ENCODE peak calls at places on chromosome 1, in nine cellular contexts. Y, G, P, D, I, C, U, Q and M are unnamed samples.

GRCh38 chr1:31571340-31572295 is 4.7 kb upstream of the TINAGL1 start:
- DNase-seq in Q (no peak), U (no peak), G (peak; percentile 98), Y (no peak), D (no peak), C (no peak), I (no peak), P (no peak), M (no peak)

GRCh38 chr1:169874229-169874628 is 19.5 kb downstream of the SCYL3 start:
- DNase-seq in Q (no peak), P (peak; percentile 47), C (no peak), Y (no peak), U (no peak), D (no peak), G (peak; percentile 24), I (no peak), M (no peak)

GRCh38 chr1:216034506-216034905 is 388.7 kb downstream of the USH2A start:
- DNase-seq in U (no peak), Q (no peak), P (peak; percentile 11), I (no peak), C (no peak), G (peak; percentile 25), D (no peak), Y (no peak), M (no peak)

GRCh38 chr1:80801691-80802090 is 999.0 kb upstream of the ADGRL2 start:
- DNase-seq in I (no peak), D (no peak), G (no peak), P (no peak), U (no peak), C (no peak), Y (no peak), Q (no peak), M (no peak)

GRCh38 chr1:98316286-98316685 is 345.2 kb upstream of the SNX7 start:
- DNase-seq in P (peak; percentile 46), I (no peak), G (peak; percentile 25), U (no peak), Y (no peak), D (no peak), Q (no peak), C (no peak), M (no peak)

GRCh38 chr1:86950712-86951111 is 36.3 kb downstream of the HS2ST1 start:
- DNase-seq in I (no peak), Y (no peak), D (no peak), C (no peak), U (no peak), G (no peak), P (no peak), Q (no peak), M (no peak)

GRCh38 chr1:70436617-70437236 is 25.7 kb downstream of the CTH start:
- DNase-seq in D (no peak), P (no peak), G (peak; percentile 10), U (no peak), Y (peak; percentile 46), Q (no peak), I (no peak), C (no peak), M (no peak)

GRCh38 chr1:211511947-211512346 is 20.0 kb upstream of the RD3 start:
- DNase-seq in C (no peak), Y (no peak), U (no peak), D (peak; percentile 58), Q (no peak), P (peak; percentile 88), I (no peak), G (no peak), M (no peak)

GRCh38 chr1:116880952-116881351 is 28.8 kb upstream of the PTGFRN start:
- DNase-seq in Q (peak; percentile 47), P (no peak), G (peak; percentile 49), Y (peak; percentile 48), D (no peak), C (no peak), I (no peak), U (peak; percentile 39), M (no peak)

GRCh38 chr1:231049121-231049979 is 9.3 kb upstream of the FAM89A start:
- DNase-seq in Q (no peak), I (no peak), C (no peak), G (peak; percentile 98), Y (no peak), D (no peak), U (no peak), P (no peak), M (no peak)

GRCh38 chr1:196997428-196997827 is 20.1 kb downstream of the CFHR5 start:
- DNase-seq in I (no peak), C (no peak), G (no peak), D (no peak), P (peak; percentile 20), U (no peak), Y (no peak), Q (no peak), M (no peak)

GRCh38 chr1:54564312-54565112 is 16.5 kb downstream of the ACOT11 start:
- DNase-seq in C (no peak), D (peak; percentile 45), G (peak; percentile 66), P (no peak), Q (no peak), Y (no peak), U (peak; percentile 82), I (no peak), M (no peak)

GRCh38 chr1:204678721-204679455 is 6.7 kb downstream of the LRRN2 start:
- DNase-seq in G (no peak), P (no peak), C (no peak), Y (no peak), U (no peak), I (no peak), Q (no peak), D (no peak), M (no peak)

GRCh38 chr1:201608635-201609395 is 69.9 kb downstream of the NAV1 start:
- DNase-seq in Y (no peak), G (no peak), I (no peak), P (no peak), C (no peak), D (no peak), Q (no peak), U (no peak), M (no peak)

GRCh38 chr1:159090566-159091546 is 14.3 kb upstream of the AIM2 start:
- DNase-seq in P (peak; percentile 70), Q (no peak), D (no peak), G (no peak), U (no peak), Y (no peak), I (no peak), C (no peak), M (no peak)

GRCh38 chr1:159088566-159089183 is 12.1 kb upstream of the AIM2 start:
- DNase-seq in U (no peak), P (no peak), Q (no peak), D (no peak), I (no peak), G (no peak), C (no peak), Y (no peak), M (no peak)

GRCh38 chr1:159089184-159089791 is 12.7 kb upstream of the AIM2 start:
- DNase-seq in U (no peak), P (no peak), G (no peak), Y (no peak), Q (no peak), C (peak; percentile 3), D (no peak), I (peak; percentile 15), M (no peak)

GRCh38 chr1:159092398-159092760 is 15.8 kb upstream of the AIM2 start:
- DNase-seq in Y (no peak), Q (no peak), U (no peak), C (no peak), D (no peak), G (no peak), P (no peak), I (no peak), M (no peak)

DNA sequence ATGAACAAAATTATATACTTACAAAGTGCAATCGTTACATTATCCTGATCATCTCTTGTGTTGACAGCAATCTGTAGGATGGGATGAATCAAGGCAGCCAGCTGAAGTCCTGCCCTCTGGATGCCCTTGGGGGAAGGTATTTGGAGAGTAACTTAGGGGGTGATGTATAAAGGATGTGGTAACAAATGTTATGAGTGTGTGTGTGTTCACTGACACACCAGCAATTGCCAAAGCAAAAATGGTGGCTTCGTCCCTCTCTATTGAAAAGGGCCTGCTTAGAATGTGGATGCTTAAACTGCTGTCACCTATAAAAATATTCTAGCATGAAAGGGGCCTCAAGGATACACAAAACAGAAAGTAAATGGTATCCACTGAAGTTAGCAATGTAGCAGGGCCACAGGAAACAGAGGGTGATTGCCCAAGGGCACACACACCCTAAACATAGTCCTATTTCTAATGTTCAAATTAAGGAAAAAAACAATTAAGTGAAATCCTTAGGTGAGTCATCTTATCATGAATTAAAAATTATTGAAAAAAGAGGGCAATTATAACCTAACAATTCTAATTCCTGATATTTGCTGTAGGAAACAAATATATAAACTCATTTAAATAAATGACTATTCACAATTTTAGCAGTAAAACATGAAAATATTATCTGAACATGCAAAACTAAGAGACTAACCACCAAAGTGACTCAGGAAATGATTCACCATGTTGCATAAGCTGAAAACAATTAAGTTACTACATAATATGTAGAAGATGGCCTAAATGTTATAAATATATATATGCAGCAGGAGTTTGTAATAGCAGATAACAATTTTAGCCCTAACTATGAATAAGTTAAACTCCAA is 15.2 kb upstream of the AIM2 start:
- DNase-seq in I (no peak), P (peak; percentile 79), C (no peak), G (peak; percentile 38), Q (no peak), D (no peak), Y (no peak), U (no peak), M (no peak)
- H3K27ac ChIP-seq in I (no peak overlapping the region), P (peak overlapping the region; percentile 89), C (no peak overlapping the region), G (no peak overlapping the region), Q (no peak overlapping the region), D (no peak overlapping the region), Y (no peak overlapping the region), U (no peak overlapping the region), M (no peak overlapping the region)

GRCh38 chr1:19644761-19645543 is 841 bp downstream of the NBL1 start:
- DNase-seq in G (peak; percentile 10), D (peak; percentile 36), C (no peak), U (no peak), I (peak; percentile 56), Y (no peak), P (no peak), Q (peak; percentile 55), M (no peak)
- H3K27ac ChIP-seq in G (no peak overlapping the region), D (peak overlapping the region; percentile 99), C (no peak overlapping the region), U (peak overlapping the region; percentile 47), I (peak overlapping the region; percentile 45), Y (peak overlapping the region; percentile 97), P (peak overlapping the region; percentile 80), Q (peak overlapping the region; percentile 97), M (peak overlapping the region; percentile 80)

DNA sequence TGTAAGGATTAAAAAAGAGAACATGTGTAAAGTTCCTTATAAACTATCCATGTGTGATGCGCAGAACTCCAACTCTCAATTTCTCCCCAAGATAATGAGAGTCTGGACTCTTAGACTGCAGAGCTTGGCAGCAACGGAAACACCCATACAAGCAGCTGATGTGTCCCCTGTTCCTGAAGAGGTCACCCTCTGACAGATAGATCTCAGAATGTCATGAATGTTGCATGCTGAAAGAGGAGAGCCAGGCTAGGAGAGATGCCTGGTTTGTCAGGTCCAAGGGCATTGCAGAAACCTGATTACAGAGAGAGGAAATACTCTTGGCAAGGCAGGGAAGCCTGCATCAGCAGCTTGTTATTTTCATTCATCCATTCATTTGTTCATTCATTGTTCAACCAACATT is 24.2 kb downstream of the MTARC1 start:
- DNase-seq in D (no peak), Y (no peak), C (no peak), P (no peak), I (no peak), U (no peak), G (no peak), Q (no peak), M (no peak)
- H3K27ac ChIP-seq in D (no peak overlapping the region), Y (no peak overlapping the region), C (no peak overlapping the region), P (no peak overlapping the region), I (no peak overlapping the region), U (no peak overlapping the region), G (no peak overlapping the region), Q (no peak overlapping the region), M (no peak overlapping the region)

GRCh38 chr1:110477445-110477957 is 26.6 kb downstream of the PROK1 start:
- DNase-seq in Y (no peak), I (no peak), Q (no peak), D (no peak), G (no peak), C (no peak), U (no peak), P (no peak), M (no peak)
- H3K27ac ChIP-seq in Y (no peak overlapping the region), I (no peak overlapping the region), Q (no peak overlapping the region), D (no peak overlapping the region), G (no peak overlapping the region), C (no peak overlapping the region), U (peak overlapping the region; percentile 52), P (peak overlapping the region; percentile 8), M (no peak overlapping the region)